ENCODE peak calls at places on chromosomes 12 and 14, in eight cellular contexts. One of them, this sample, is unnamed.

GRCh38 chr14:100261621-100262020 is 22.7 kb downstream of the YY1 start:
- DNase-seq in lung: no peak
- DNase-seq in activated B cell treated with CpG ODN at 0.5 μM for 24 hours: no peak
- DNase-seq in mesothelial cell of epicardium: no peak
- DNase-seq in nephron progenitor cell: no peak
- DNase-seq in CD8-positive, alpha-beta T cell: no peak
- DNase-seq in cardiac fibroblast: no peak
- DNase-seq in AG04450: no peak
- DNase-seq in this sample: no peak

GRCh38 chr14:38342803-38343202 is 86.9 kb upstream of the CLEC14A start:
- DNase-seq in AG04450: peak; percentile 56
- DNase-seq in CD8-positive, alpha-beta T cell: no peak
- DNase-seq in nephron progenitor cell: no peak
- DNase-seq in mesothelial cell of epicardium: no peak
- DNase-seq in activated B cell treated with CpG ODN at 0.5 μM for 24 hours: no peak
- DNase-seq in cardiac fibroblast: peak; percentile 88
- DNase-seq in lung: no peak
- DNase-seq in this sample: peak; percentile 84

GRCh38 chr14:49972199-49972671 is 79.4 kb downstream of the ARF6 start:
- DNase-seq in activated B cell treated with CpG ODN at 0.5 μM for 24 hours: no peak
- DNase-seq in AG04450: no peak
- DNase-seq in lung: no peak
- DNase-seq in cardiac fibroblast: peak; percentile 80
- DNase-seq in mesothelial cell of epicardium: no peak
- DNase-seq in nephron progenitor cell: no peak
- DNase-seq in CD8-positive, alpha-beta T cell: no peak
- DNase-seq in this sample: peak; percentile 68

GRCh38 chr12:112314981-112315380 is 67.2 kb downstream of the HECTD4 start:
- DNase-seq in nephron progenitor cell: no peak
- DNase-seq in cardiac fibroblast: no peak
- DNase-seq in mesothelial cell of epicardium: no peak
- DNase-seq in lung: no peak
- DNase-seq in CD8-positive, alpha-beta T cell: no peak
- DNase-seq in activated B cell treated with CpG ODN at 0.5 μM for 24 hours: no peak
- DNase-seq in AG04450: no peak
- DNase-seq in this sample: peak; percentile 42

GRCh38 chr12:1606021-1606622 is 11.7 kb upstream of the FBXL14 start:
- DNase-seq in lung: peak; percentile 92
- DNase-seq in activated B cell treated with CpG ODN at 0.5 μM for 24 hours: peak; percentile 60
- DNase-seq in cardiac fibroblast: peak; percentile 95
- DNase-seq in AG04450: peak; percentile 45
- DNase-seq in nephron progenitor cell: peak; percentile 30
- DNase-seq in CD8-positive, alpha-beta T cell: peak; percentile 46
- DNase-seq in mesothelial cell of epicardium: peak; percentile 79
- DNase-seq in this sample: peak; percentile 82

GRCh38 chr12:124130717-124131670 is 158.0 kb downstream of the ZNF664 start:
- DNase-seq in nephron progenitor cell: no peak
- DNase-seq in CD8-positive, alpha-beta T cell: no peak
- DNase-seq in lung: no peak
- DNase-seq in mesothelial cell of epicardium: no peak
- DNase-seq in AG04450: no peak
- DNase-seq in activated B cell treated with CpG ODN at 0.5 μM for 24 hours: no peak
- DNase-seq in cardiac fibroblast: no peak
- DNase-seq in this sample: peak; percentile 14

GRCh38 chr14:103520657-103521437 is 1.8 kb downstream of the CKB start:
- DNase-seq in CD8-positive, alpha-beta T cell: peak; percentile 68
- DNase-seq in activated B cell treated with CpG ODN at 0.5 μM for 24 hours: peak; percentile 75
- DNase-seq in mesothelial cell of epicardium: peak; percentile 78
- DNase-seq in nephron progenitor cell: peak; percentile 87
- DNase-seq in lung: peak; percentile 81
- DNase-seq in AG04450: no peak
- DNase-seq in cardiac fibroblast: peak; percentile 45
- DNase-seq in this sample: peak; percentile 55

GRCh38 chr14:95413289-95414215 is 93.8 kb upstream of the CLMN start:
- DNase-seq in activated B cell treated with CpG ODN at 0.5 μM for 24 hours: no peak
- DNase-seq in cardiac fibroblast: peak; percentile 55
- DNase-seq in mesothelial cell of epicardium: no peak
- DNase-seq in AG04450: no peak
- DNase-seq in CD8-positive, alpha-beta T cell: no peak
- DNase-seq in lung: no peak
- DNase-seq in nephron progenitor cell: peak; percentile 28
- DNase-seq in this sample: no peak

GRCh38 chr12:79569679-79570078 is 121.1 kb downstream of the PAWR start:
- DNase-seq in nephron progenitor cell: no peak
- DNase-seq in activated B cell treated with CpG ODN at 0.5 μM for 24 hours: no peak
- DNase-seq in mesothelial cell of epicardium: no peak
- DNase-seq in cardiac fibroblast: no peak
- DNase-seq in lung: no peak
- DNase-seq in CD8-positive, alpha-beta T cell: no peak
- DNase-seq in AG04450: no peak
- DNase-seq in this sample: no peak

GRCh38 chr12:54984602-54985376 is at the start of gene TESPA1:
- DNase-seq in lung: peak; percentile 52
- DNase-seq in AG04450: no peak
- DNase-seq in cardiac fibroblast: peak; percentile 14
- DNase-seq in CD8-positive, alpha-beta T cell: peak; percentile 79
- DNase-seq in activated B cell treated with CpG ODN at 0.5 μM for 24 hours: peak; percentile 62
- DNase-seq in mesothelial cell of epicardium: no peak
- DNase-seq in nephron progenitor cell: no peak
- DNase-seq in this sample: no peak

GRCh38 chr14:64438181-64438839 is 27.0 kb upstream of the AKAP5 start:
- DNase-seq in nephron progenitor cell: no peak
- DNase-seq in CD8-positive, alpha-beta T cell: no peak
- DNase-seq in activated B cell treated with CpG ODN at 0.5 μM for 24 hours: no peak
- DNase-seq in cardiac fibroblast: peak; percentile 82
- DNase-seq in mesothelial cell of epicardium: no peak
- DNase-seq in AG04450: peak; percentile 41
- DNase-seq in lung: no peak
- DNase-seq in this sample: peak; percentile 94

GRCh38 chr12:124734224-124734788 is 129.4 kb downstream of the SCARB1 start:
- DNase-seq in activated B cell treated with CpG ODN at 0.5 μM for 24 hours: no peak
- DNase-seq in mesothelial cell of epicardium: no peak
- DNase-seq in AG04450: no peak
- DNase-seq in CD8-positive, alpha-beta T cell: no peak
- DNase-seq in cardiac fibroblast: no peak
- DNase-seq in lung: peak; percentile 49
- DNase-seq in nephron progenitor cell: peak; percentile 70
- DNase-seq in this sample: no peak

GRCh38 chr14:66009104-66009503 is 477.1 kb upstream of the CCDC196 start:
- DNase-seq in CD8-positive, alpha-beta T cell: no peak
- DNase-seq in mesothelial cell of epicardium: no peak
- DNase-seq in cardiac fibroblast: peak; percentile 71
- DNase-seq in nephron progenitor cell: no peak
- DNase-seq in lung: no peak
- DNase-seq in activated B cell treated with CpG ODN at 0.5 μM for 24 hours: no peak
- DNase-seq in AG04450: no peak
- DNase-seq in this sample: peak; percentile 56

GRCh38 chr14:63470877-63471565 is 72.2 kb downstream of the PPP2R5E start:
- DNase-seq in cardiac fibroblast: peak; percentile 78
- DNase-seq in mesothelial cell of epicardium: no peak
- DNase-seq in CD8-positive, alpha-beta T cell: no peak
- DNase-seq in nephron progenitor cell: no peak
- DNase-seq in AG04450: peak; percentile 41
- DNase-seq in lung: no peak
- DNase-seq in activated B cell treated with CpG ODN at 0.5 μM for 24 hours: no peak
- DNase-seq in this sample: peak; percentile 74

GRCh38 chr12:83031301-83031700 is 344.6 kb downstream of the TMTC2 start:
- DNase-seq in lung: no peak
- DNase-seq in CD8-positive, alpha-beta T cell: no peak
- DNase-seq in activated B cell treated with CpG ODN at 0.5 μM for 24 hours: no peak
- DNase-seq in cardiac fibroblast: no peak
- DNase-seq in mesothelial cell of epicardium: no peak
- DNase-seq in AG04450: no peak
- DNase-seq in nephron progenitor cell: no peak
- DNase-seq in this sample: no peak

GRCh38 chr14:55425091-55425490 is 13.5 kb upstream of the ATG14 start:
- DNase-seq in nephron progenitor cell: no peak
- DNase-seq in lung: no peak
- DNase-seq in cardiac fibroblast: peak; percentile 8
- DNase-seq in CD8-positive, alpha-beta T cell: no peak
- DNase-seq in mesothelial cell of epicardium: no peak
- DNase-seq in activated B cell treated with CpG ODN at 0.5 μM for 24 hours: no peak
- DNase-seq in AG04450: no peak
- DNase-seq in this sample: no peak

GRCh38 chr14:27553820-27554219 is 956.0 kb upstream of the NOVA1 start:
- DNase-seq in lung: no peak
- DNase-seq in AG04450: no peak
- DNase-seq in nephron progenitor cell: no peak
- DNase-seq in CD8-positive, alpha-beta T cell: no peak
- DNase-seq in cardiac fibroblast: peak; percentile 7
- DNase-seq in mesothelial cell of epicardium: no peak
- DNase-seq in activated B cell treated with CpG ODN at 0.5 μM for 24 hours: no peak
- DNase-seq in this sample: peak; percentile 6

GRCh38 chr14:33676135-33676566 is 274.7 kb downstream of the EGLN3 start:
- DNase-seq in AG04450: no peak
- DNase-seq in nephron progenitor cell: peak; percentile 61
- DNase-seq in lung: no peak
- DNase-seq in cardiac fibroblast: peak; percentile 65
- DNase-seq in activated B cell treated with CpG ODN at 0.5 μM for 24 hours: no peak
- DNase-seq in mesothelial cell of epicardium: no peak
- DNase-seq in CD8-positive, alpha-beta T cell: no peak
- DNase-seq in this sample: peak; percentile 70

GRCh38 chr12:93460882-93461281 is 6.4 kb upstream of the MRPL42 start:
- DNase-seq in AG04450: no peak
- DNase-seq in activated B cell treated with CpG ODN at 0.5 μM for 24 hours: no peak
- DNase-seq in nephron progenitor cell: no peak
- DNase-seq in lung: no peak
- DNase-seq in mesothelial cell of epicardium: no peak
- DNase-seq in CD8-positive, alpha-beta T cell: no peak
- DNase-seq in cardiac fibroblast: no peak
- DNase-seq in this sample: no peak

GRCh38 chr12:74170645-74171477 is 366.8 kb upstream of the ATXN7L3B start:
- DNase-seq in nephron progenitor cell: no peak
- DNase-seq in AG04450: no peak
- DNase-seq in CD8-positive, alpha-beta T cell: no peak
- DNase-seq in cardiac fibroblast: no peak
- DNase-seq in lung: no peak
- DNase-seq in mesothelial cell of epicardium: no peak
- DNase-seq in activated B cell treated with CpG ODN at 0.5 μM for 24 hours: no peak
- DNase-seq in this sample: no peak

GRCh38 chr12:121465921-121466799 is 66.2 kb downstream of the RNF34 start:
- DNase-seq in mesothelial cell of epicardium: peak; percentile 55
- DNase-seq in lung: no peak
- DNase-seq in cardiac fibroblast: peak; percentile 23
- DNase-seq in AG04450: no peak
- DNase-seq in CD8-positive, alpha-beta T cell: peak; percentile 53
- DNase-seq in activated B cell treated with CpG ODN at 0.5 μM for 24 hours: peak; percentile 60
- DNase-seq in nephron progenitor cell: peak; percentile 52
- DNase-seq in this sample: peak; percentile 10

GRCh38 chr12:54337280-54337842 is 12.4 kb downstream of the COPZ1 start:
- DNase-seq in lung: no peak
- DNase-seq in CD8-positive, alpha-beta T cell: no peak
- DNase-seq in nephron progenitor cell: no peak
- DNase-seq in activated B cell treated with CpG ODN at 0.5 μM for 24 hours: no peak
- DNase-seq in AG04450: no peak
- DNase-seq in mesothelial cell of epicardium: no peak
- DNase-seq in cardiac fibroblast: no peak
- DNase-seq in this sample: no peak

GRCh38 chr12:123107926-123108681 is 42.8 kb downstream of the PITPNM2 start:
- DNase-seq in mesothelial cell of epicardium: no peak
- DNase-seq in AG04450: no peak
- DNase-seq in CD8-positive, alpha-beta T cell: no peak
- DNase-seq in activated B cell treated with CpG ODN at 0.5 μM for 24 hours: no peak
- DNase-seq in cardiac fibroblast: no peak
- DNase-seq in nephron progenitor cell: no peak
- DNase-seq in lung: no peak
- DNase-seq in this sample: no peak
- TF ChIP-seq CTCF in mesothelial cell of epicardium: no peak
- TF ChIP-seq CTCF in AG04450: no peak
- TF ChIP-seq CTCF in CD8-positive, alpha-beta T cell: no peak
- TF ChIP-seq CTCF in activated B cell treated with CpG ODN at 0.5 μM for 24 hours: no peak
- TF ChIP-seq CTCF in cardiac fibroblast: no peak
- TF ChIP-seq CTCF in nephron progenitor cell: no peak
- TF ChIP-seq CTCF in lung: no peak
- TF ChIP-seq CTCF in this sample: no peak

GRCh38 chr12:39365364-39366001 is 77.4 kb downstream of the KIF21A start:
- DNase-seq in cardiac fibroblast: peak; percentile 30
- DNase-seq in nephron progenitor cell: no peak
- DNase-seq in CD8-positive, alpha-beta T cell: no peak
- DNase-seq in activated B cell treated with CpG ODN at 0.5 μM for 24 hours: no peak
- DNase-seq in mesothelial cell of epicardium: no peak
- DNase-seq in AG04450: no peak
- DNase-seq in lung: no peak
- DNase-seq in this sample: no peak
- TF ChIP-seq CTCF in cardiac fibroblast: no peak
- TF ChIP-seq CTCF in nephron progenitor cell: no peak
- TF ChIP-seq CTCF in CD8-positive, alpha-beta T cell: no peak
- TF ChIP-seq CTCF in activated B cell treated with CpG ODN at 0.5 μM for 24 hours: no peak
- TF ChIP-seq CTCF in mesothelial cell of epicardium: peak; percentile 25
- TF ChIP-seq CTCF in AG04450: no peak
- TF ChIP-seq CTCF in lung: no peak
- TF ChIP-seq CTCF in this sample: no peak

GRCh38 chr12:122865268-122866231 is 30.3 kb downstream of the HIP1R start:
- DNase-seq in CD8-positive, alpha-beta T cell: no peak
- DNase-seq in nephron progenitor cell: no peak
- DNase-seq in AG04450: no peak
- DNase-seq in activated B cell treated with CpG ODN at 0.5 μM for 24 hours: no peak
- DNase-seq in cardiac fibroblast: no peak
- DNase-seq in lung: no peak
- DNase-seq in mesothelial cell of epicardium: no peak
- DNase-seq in this sample: no peak
- TF ChIP-seq CTCF in CD8-positive, alpha-beta T cell: no peak
- TF ChIP-seq CTCF in nephron progenitor cell: peak; percentile 30
- TF ChIP-seq CTCF in AG04450: peak; percentile 43
- TF ChIP-seq CTCF in activated B cell treated with CpG ODN at 0.5 μM for 24 hours: no peak
- TF ChIP-seq CTCF in cardiac fibroblast: peak; percentile 47
- TF ChIP-seq CTCF in lung: no peak
- TF ChIP-seq CTCF in mesothelial cell of epicardium: peak; percentile 26
- TF ChIP-seq CTCF in this sample: peak; percentile 53

DNA sequence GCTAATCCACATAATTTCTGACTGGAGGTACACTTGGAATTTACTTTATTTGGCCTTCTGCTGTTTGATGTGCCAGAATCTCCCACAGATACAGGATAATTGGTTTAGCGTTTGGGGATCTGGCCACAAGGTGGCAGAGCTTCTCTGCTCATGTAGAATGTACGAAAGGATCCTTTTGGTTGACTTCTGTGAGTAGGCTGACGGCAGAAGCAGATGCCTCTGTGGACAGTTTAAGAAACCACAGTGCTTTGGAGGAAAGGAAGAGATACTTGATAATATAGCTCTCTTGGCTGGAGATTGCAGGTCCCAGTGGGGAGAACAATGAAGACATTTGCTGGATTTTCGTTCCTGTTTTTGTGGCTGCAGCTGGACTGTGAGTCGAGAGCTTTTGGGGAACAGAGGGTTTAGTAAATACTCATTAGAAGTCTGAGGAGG is 75.3 kb upstream of the OR4E1 start:
- DNase-seq in nephron progenitor cell: peak; percentile 64
- DNase-seq in activated B cell treated with CpG ODN at 0.5 μM for 24 hours: no peak
- DNase-seq in cardiac fibroblast: peak; percentile 59
- DNase-seq in AG04450: no peak
- DNase-seq in mesothelial cell of epicardium: peak; percentile 48
- DNase-seq in CD8-positive, alpha-beta T cell: peak; percentile 46
- DNase-seq in lung: no peak
- DNase-seq in this sample: peak; percentile 45
- TF ChIP-seq CTCF in nephron progenitor cell: peak; percentile 70
- TF ChIP-seq CTCF in activated B cell treated with CpG ODN at 0.5 μM for 24 hours: no peak
- TF ChIP-seq CTCF in cardiac fibroblast: peak; percentile 74
- TF ChIP-seq CTCF in AG04450: peak; percentile 68
- TF ChIP-seq CTCF in mesothelial cell of epicardium: peak; percentile 52
- TF ChIP-seq CTCF in CD8-positive, alpha-beta T cell: peak; percentile 75
- TF ChIP-seq CTCF in lung: peak; percentile 30
- TF ChIP-seq CTCF in this sample: peak; percentile 83

GRCh38 chr12:4355843-4356327 is 23.6 kb downstream of the FGF23 start:
- DNase-seq in CD8-positive, alpha-beta T cell: peak; percentile 45
- DNase-seq in mesothelial cell of epicardium: no peak
- DNase-seq in lung: no peak
- DNase-seq in AG04450: no peak
- DNase-seq in nephron progenitor cell: peak; percentile 67
- DNase-seq in activated B cell treated with CpG ODN at 0.5 μM for 24 hours: no peak
- DNase-seq in cardiac fibroblast: peak; percentile 50
- DNase-seq in this sample: peak; percentile 15
- TF ChIP-seq CTCF in CD8-positive, alpha-beta T cell: peak; percentile 30
- TF ChIP-seq CTCF in mesothelial cell of epicardium: peak; percentile 40
- TF ChIP-seq CTCF in lung: no peak
- TF ChIP-seq CTCF in AG04450: peak; percentile 54
- TF ChIP-seq CTCF in nephron progenitor cell: peak; percentile 51
- TF ChIP-seq CTCF in activated B cell treated with CpG ODN at 0.5 μM for 24 hours: no peak
- TF ChIP-seq CTCF in cardiac fibroblast: peak; percentile 66
- TF ChIP-seq CTCF in this sample: peak; percentile 63

This sample was measured in astrocyte of the spinal cord.